ENCODE peak calls at places on chromosomes 5 and 9, in nine cellular contexts. H is upper lobe of left lung, K is breast epithelium, I is endothelial cell of umbilical vein, B is transverse colon, O is Panc1, V is HCT116, P is GM12878, D is spleen. R is an unnamed sample.

GRCh38 chr5:179619776-179620175 is 3.7 kb downstream of the HNRNPH1 start:
- DNase-seq in I (peak; percentile 37), H (no peak), D (no peak), P (no peak), V (no peak), K (no peak), B (no peak), O (no peak), R (no peak)

GRCh38 chr5:14587143-14587542 is 5.6 kb downstream of the OTULINL start:
- DNase-seq in H (peak; percentile 77), V (no peak), D (peak; percentile 80), O (no peak), B (no peak), P (no peak), I (no peak), K (no peak), R (peak; percentile 90)

GRCh38 chr5:50653946-50654345 is 12.5 kb upstream of the PARP8 start:
- DNase-seq in O (no peak), D (peak; percentile 83), P (no peak), B (peak; percentile 31), H (peak; percentile 68), K (no peak), V (no peak), I (no peak), R (peak; percentile 85)

GRCh38 chr5:56522972-56523371 is 289.8 kb upstream of the ANKRD55 start:
- DNase-seq in I (peak; percentile 87), B (no peak), H (peak; percentile 42), D (no peak), K (no peak), P (no peak), O (no peak), V (no peak), R (no peak)

GRCh38 chr5:113216545-113216944 is 218.2 kb downstream of the TSSK1B start:
- DNase-seq in O (no peak), H (no peak), D (no peak), V (no peak), I (no peak), K (no peak), P (no peak), B (no peak), R (no peak)

GRCh38 chr9:110217656-110218099 is 9.7 kb upstream of the C9orf152 start:
- DNase-seq in H (no peak), D (no peak), I (peak; percentile 65), O (no peak), V (peak; percentile 48), P (no peak), K (no peak), B (no peak), R (no peak)

GRCh38 chr5:140114341-140115185 is 654 bp downstream of the PURA start:
- DNase-seq in H (peak; percentile 75), K (peak; percentile 61), I (peak; percentile 71), V (no peak), O (no peak), D (peak; percentile 95), P (no peak), B (peak; percentile 71), R (no peak)

GRCh38 chr9:10251490-10251889 is 361.3 kb downstream of the PTPRD start:
- DNase-seq in I (no peak), D (no peak), P (no peak), O (no peak), V (no peak), H (no peak), B (no peak), K (no peak), R (no peak)

GRCh38 chr9:14313378-14313940 is 482 bp downstream of the NFIB start:
- DNase-seq in O (no peak), P (no peak), V (no peak), K (no peak), H (no peak), I (peak; percentile 43), D (no peak), B (peak; percentile 33), R (no peak)

GRCh38 chr5:137164961-137165360 is 334.2 kb downstream of the SPOCK1 start:
- DNase-seq in O (no peak), K (no peak), P (no peak), I (no peak), H (no peak), B (no peak), V (no peak), D (no peak), R (no peak)

GRCh38 chr5:69152731-69153130 is 14.2 kb upstream of the CCNB1 start:
- DNase-seq in V (no peak), I (no peak), K (no peak), O (no peak), D (no peak), B (no peak), H (no peak), P (no peak), R (no peak)

GRCh38 chr5:158320934-158321333 is 462.0 kb upstream of the CLINT1 start:
- DNase-seq in H (no peak), V (no peak), D (no peak), P (no peak), O (no peak), B (no peak), K (no peak), I (no peak), R (no peak)

GRCh38 chr9:111610851-111611250 is 11.4 kb upstream of the PTGR1 start:
- DNase-seq in K (no peak), O (no peak), V (no peak), P (no peak), I (no peak), D (no peak), H (no peak), B (no peak), R (no peak)

GRCh38 chr5:165185726-165186125 is 1680.3 kb downstream of the MAT2B start:
- DNase-seq in D (no peak), O (no peak), I (no peak), P (no peak), V (no peak), H (no peak), B (no peak), K (no peak), R (no peak)

GRCh38 chr5:126868338-126868737 is 91.4 kb downstream of the LMNB1 start:
- DNase-seq in K (no peak), V (no peak), P (no peak), O (no peak), D (no peak), B (no peak), I (no peak), H (no peak), R (no peak)

GRCh38 chr5:173885054-173885443 is 3.1 kb upstream of the CPEB4 start:
- DNase-seq in V (no peak), I (no peak), H (no peak), P (no peak), O (no peak), B (no peak), D (no peak), K (no peak), R (no peak)

GRCh38 chr5:173884402-173885053 is 3.6 kb upstream of the CPEB4 start:
- DNase-seq in P (peak; percentile 67), K (no peak), I (no peak), D (no peak), O (no peak), V (no peak), B (peak; percentile 77), H (peak; percentile 61), R (no peak)

GRCh38 chr5:173882632-173883031 is 5.5 kb upstream of the CPEB4 start:
- DNase-seq in I (no peak), P (no peak), O (no peak), B (no peak), H (no peak), K (no peak), V (peak; percentile 13), D (no peak), R (no peak)

GRCh38 chr5:173881811-173882575 is 6.2 kb upstream of the CPEB4 start:
- DNase-seq in V (no peak), H (no peak), O (no peak), P (no peak), B (no peak), I (no peak), K (no peak), D (no peak), R (no peak)

GRCh38 chr5:173883347-173883924 is 4.7 kb upstream of the CPEB4 start:
- DNase-seq in B (no peak), H (no peak), P (no peak), V (no peak), K (no peak), I (no peak), D (no peak), O (no peak), R (no peak)
- H3K4me3 ChIP-seq in B (no peak overlapping the region), H (no peak overlapping the region), P (no peak overlapping the region), V (no peak overlapping the region), K (no peak overlapping the region), I (no peak overlapping the region), D (no peak overlapping the region), O (no peak overlapping the region), R (no peak overlapping the region)

GRCh38 chr9:128696923-128697707 is 5.2 kb upstream of the PKN3 start:
- DNase-seq in B (no peak), D (no peak), P (no peak), V (no peak), I (no peak), H (no peak), O (no peak), K (no peak), R (no peak)
- TF ChIP-seq POLR2AphosphoS5 in B (no peak), D (no peak), P (peak; percentile 83), V (peak; percentile 50), I (no peak), H (no peak), O (peak; percentile 52), K (no peak), R (peak; percentile 24)

GRCh38 chr5:107868994-107869393 is 198.3 kb upstream of the EFNA5 start:
- DNase-seq in D (no peak), K (no peak), V (no peak), H (no peak), O (no peak), B (no peak), I (no peak), P (no peak), R (no peak)
- H3K27ac ChIP-seq in D (no peak overlapping the region), K (no peak overlapping the region), V (no peak overlapping the region), H (no peak overlapping the region), O (no peak overlapping the region), B (peak overlapping the region; percentile 33), I (no peak overlapping the region), P (no peak overlapping the region), R (no peak overlapping the region)

GRCh38 chr5:35094966-35095365 is 47.2 kb upstream of the AGXT2 start:
- DNase-seq in B (no peak), K (no peak), D (no peak), O (no peak), P (no peak), H (no peak), I (no peak), V (no peak), R (no peak)

GRCh38 chr5:35096933-35097332 is 49.2 kb upstream of the AGXT2 start:
- DNase-seq in I (no peak), K (no peak), P (no peak), V (no peak), B (no peak), H (no peak), O (no peak), D (no peak), R (no peak)

GRCh38 chr5:35098214-35098613 is 50.5 kb upstream of the AGXT2 start:
- DNase-seq in K (no peak), B (no peak), V (no peak), H (no peak), D (no peak), O (no peak), I (no peak), P (no peak), R (no peak)

GRCh38 chr5:35095366-35095765 is 47.6 kb upstream of the AGXT2 start:
- DNase-seq in P (no peak), H (no peak), K (no peak), I (no peak), B (no peak), O (no peak), V (no peak), D (no peak), R (no peak)

GRCh38 chr5:35096209-35096608 is 48.5 kb upstream of the AGXT2 start:
- DNase-seq in V (no peak), H (no peak), P (no peak), K (no peak), B (no peak), D (no peak), O (no peak), I (no peak), R (no peak)
- H3K4me3 ChIP-seq in V (no peak overlapping the region), H (no peak overlapping the region), P (no peak overlapping the region), K (no peak overlapping the region), B (no peak overlapping the region), D (no peak overlapping the region), O (no peak overlapping the region), I (no peak overlapping the region), R (no peak overlapping the region)

R was measured in HL-60.